ENCODE peak calls at places on chromosomes 11 and 22, in five cellular contexts. F is heart right ventricle; Z is NCI-H146; Y is NCI-H1105 treated with DMSO at 0.1 percent for 48 hours; B is activated naive CD4-positive, alpha-beta T cell. V is an unnamed sample.

GRCh38 chr11:47480762-47481161 is 31.8 kb upstream of the RAPSN start:
- DNase-seq in Y (no peak), Z (no peak), F (no peak), B (no peak), V (no peak)

GRCh38 chr22:29476116-29476515 is 3.9 kb upstream of the NEFH start:
- DNase-seq in Y (no peak), B (no peak), F (no peak), Z (no peak), V (no peak)

GRCh38 chr11:128323381-128323780 is 264.0 kb downstream of the ETS1 start:
- DNase-seq in Y (no peak), F (no peak), B (no peak), Z (peak; percentile 8), V (no peak)

GRCh38 chr11:122069946-122070345 is 46.1 kb downstream of the BLID start:
- DNase-seq in F (peak; percentile 16), Z (peak; percentile 19), B (no peak), Y (peak; percentile 94), V (peak; percentile 28)

GRCh38 chr11:898540-899190 is 11.9 kb downstream of the CHID1 start:
- DNase-seq in Y (no peak), Z (no peak), F (no peak), B (no peak), V (no peak)

GRCh38 chr11:69665669-69666068 is 9.5 kb downstream of the LTO1 start:
- DNase-seq in Y (no peak), Z (no peak), B (no peak), F (no peak), V (no peak)

GRCh38 chr11:26143553-26144308 is 188.2 kb upstream of the ANO3 start:
- DNase-seq in Y (no peak), F (no peak), B (no peak), Z (no peak), V (no peak)

GRCh38 chr11:109120341-109120740 is 301.6 kb upstream of the C11orf87 start:
- DNase-seq in Y (no peak), F (no peak), B (no peak), Z (peak; percentile 32), V (no peak)

GRCh38 chr11:57800444-57801184 is 39.0 kb downstream of the CTNND1 start:
- DNase-seq in F (no peak), B (no peak), Z (peak; percentile 93), Y (peak; percentile 89), V (no peak)

GRCh38 chr11:2770556-2771301 is 70.9 kb upstream of the KCNQ1OT1 start:
- DNase-seq in B (no peak), F (no peak), Y (no peak), Z (no peak), V (no peak)

GRCh38 chr11:43649921-43650320 is 30.6 kb upstream of the HSD17B12 start:
- DNase-seq in Y (no peak), Z (peak; percentile 55), F (no peak), B (no peak), V (no peak)

GRCh38 chr22:36017661-36018091 is 10.9 kb downstream of the RBFOX2 start:
- DNase-seq in Z (peak; percentile 70), F (no peak), B (no peak), Y (peak; percentile 71), V (no peak)

GRCh38 chr22:36985490-36985889 is 33.8 kb downstream of the TST start:
- DNase-seq in F (no peak), Y (no peak), Z (no peak), B (no peak), V (no peak)

GRCh38 chr11:22169833-22170232 is 23.1 kb upstream of the ANO5 start:
- DNase-seq in Z (peak; percentile 16), B (no peak), F (no peak), Y (peak; percentile 56), V (no peak)

GRCh38 chr22:40018051-40018450 is 23.3 kb downstream of the FAM83F start:
- DNase-seq in Z (no peak), Y (no peak), F (no peak), B (no peak), V (no peak)

GRCh38 chr11:128406365-128406706 is 181.0 kb downstream of the ETS1 start:
- DNase-seq in B (no peak), Y (no peak), Z (no peak), F (no peak), V (no peak)